ENCODE peak calls at places on chromosomes 5 and 9, in six cellular contexts. A is uterus; F is stimulated activated CD8-positive, alpha-beta memory T cell treated with anti-CD3 and anti-CD28 coated beads, Interleukin-15, amount 100 ng/mL, for 4 hours; N is activated naive CD8-positive, alpha-beta T cell treated with anti-CD3 and anti-CD28 coated beads, Interleukin-2, amount 10 ng/mL, durations not matched to agents 7 days and 5 days; E is type B pancreatic cell; Z is erythroblast. D is an unnamed sample.

GRCh38 chr9:114178756-114179450 is 23.6 kb downstream of the COL27A1 start:
- DNase-seq in F (no peak), N (no peak), A (no peak), Z (no peak), E (no peak), D (no peak)

GRCh38 chr5:127184841-127185240 is 105.8 kb upstream of the MEGF10 start:
- DNase-seq in A (no peak), F (no peak), Z (no peak), E (no peak), N (no peak), D (no peak)

GRCh38 chr9:91419222-91420191 is 4.1 kb downstream of the NFIL3 start:
- DNase-seq in N (no peak), A (peak; percentile 88), F (no peak), Z (peak; percentile 56), E (no peak), D (peak; percentile 75)

GRCh38 chr5:10456583-10457562 is 15.2 kb downstream of the ROPN1L start:
- DNase-seq in F (no peak), N (no peak), Z (no peak), A (no peak), E (no peak), D (peak; percentile 43)

GRCh38 chr5:133828727-133829126 is 139.7 kb downstream of the C5orf15 start:
- DNase-seq in A (no peak), F (no peak), E (no peak), N (no peak), Z (no peak), D (no peak)

GRCh38 chr5:96049398-96050272 is 88.0 kb upstream of the ELL2 start:
- DNase-seq in A (no peak), F (no peak), Z (peak; percentile 21), N (no peak), E (no peak), D (peak; percentile 83)

GRCh38 chr9:99391937-99392574 is 170.0 kb downstream of the SEC61B start:
- DNase-seq in Z (no peak), F (no peak), N (no peak), E (no peak), A (no peak), D (peak; percentile 26)

GRCh38 chr5:132767150-132767549 is 9.9 kb downstream of the SEPTIN8 start:
- DNase-seq in Z (no peak), F (no peak), A (no peak), N (no peak), E (no peak), D (peak; percentile 22)

GRCh38 chr5:150309101-150309897 is 6.6 kb upstream of the ARSI start:
- DNase-seq in A (no peak), F (no peak), N (no peak), E (no peak), Z (no peak), D (no peak)

GRCh38 chr9:33375841-33376321 is 26.5 kb downstream of the AQP7 start:
- DNase-seq in Z (no peak), E (no peak), A (peak; percentile 50), N (no peak), F (no peak), D (no peak)

GRCh38 chr9:133714606-133715294 is 23.4 kb downstream of the SARDH start:
- DNase-seq in Z (no peak), F (no peak), A (peak; percentile 67), N (no peak), E (no peak), D (no peak)

GRCh38 chr5:38382898-38383297 is 124.5 kb downstream of the EGFLAM start:
- DNase-seq in N (peak; percentile 32), F (no peak), A (peak; percentile 51), Z (peak; percentile 38), E (no peak), D (peak; percentile 72)

GRCh38 chr9:73199886-73200285 is 48.2 kb downstream of the ANXA1 start:
- DNase-seq in E (no peak), F (no peak), N (no peak), Z (no peak), A (no peak), D (peak; percentile 25)